ENCODE peak calls at places on chromosomes 7 and 10, in five cellular contexts. D, L, S, J and Z are unnamed samples.

GRCh38 chr7:179209-179681 is 13.1 kb upstream of the FAM20C start:
- DNase-seq in J (no peak), D (no peak), S (no peak), L (no peak), Z (no peak)

GRCh38 chr7:151684408-151685175 is 164.9 kb upstream of the RHEB start:
- DNase-seq in J (no peak), S (no peak), D (no peak), L (no peak), Z (no peak)

GRCh38 chr10:74008212-74008731 is 10.4 kb downstream of the VCL start:
- DNase-seq in S (no peak), L (no peak), J (no peak), D (no peak), Z (no peak)

GRCh38 chr10:13608246-13608853 is 21.6 kb downstream of the PRPF18 start:
- DNase-seq in L (peak; percentile 49), S (no peak), D (peak; percentile 52), J (no peak), Z (peak; percentile 71)

GRCh38 chr10:101310528-101311439 is 43.2 kb upstream of the BTRC start:
- DNase-seq in L (peak; percentile 93), D (no peak), J (no peak), S (no peak), Z (no peak)

GRCh38 chr10:104330168-104331117 is 7.8 kb downstream of the ITPRIP start:
- DNase-seq in L (peak; percentile 53), D (no peak), S (no peak), J (no peak), Z (no peak)

GRCh38 chr7:44980393-44981034 is 1.7 kb upstream of the MYO1G start:
- DNase-seq in L (peak; percentile 44), S (no peak), D (peak; percentile 43), J (no peak), Z (peak; percentile 62)

GRCh38 chr7:91168766-91169518 is 95.3 kb upstream of the FZD1 start:
- DNase-seq in D (no peak), J (no peak), L (no peak), S (no peak), Z (no peak)

GRCh38 chr7:15309891-15310290 is 251.9 kb downstream of the AGMO start:
- DNase-seq in L (no peak), S (no peak), J (no peak), D (peak; percentile 27), Z (no peak)

GRCh38 chr10:108439397-108439796 is 1274.9 kb upstream of the SORCS1 start:
- DNase-seq in D (peak; percentile 20), S (no peak), J (no peak), L (no peak), Z (peak; percentile 45)

GRCh38 chr10:117373848-117374505 is 1.3 kb downstream of the PDZD8 start:
- DNase-seq in L (peak; percentile 67), D (peak; percentile 71), J (peak; percentile 38), S (no peak), Z (peak; percentile 29)

GRCh38 chr7:50595538-50596102 is 30.4 kb upstream of the DDC start:
- DNase-seq in J (peak; percentile 51), D (peak; percentile 80), S (no peak), L (peak; percentile 81), Z (peak; percentile 77)

GRCh38 chr10:2913531-2913930 is 153.8 kb upstream of the PFKP start:
- DNase-seq in J (no peak), D (no peak), S (no peak), L (no peak), Z (no peak)

GRCh38 chr7:26658080-26658697 is 206.2 kb downstream of the SKAP2 start:
- DNase-seq in S (no peak), D (no peak), L (peak; percentile 49), J (no peak), Z (peak; percentile 40)

GRCh38 chr7:15330943-15331342 is 230.9 kb downstream of the AGMO start:
- DNase-seq in J (no peak), L (no peak), D (no peak), S (no peak), Z (no peak)

GRCh38 chr7:38655833-38656774 is 24.9 kb upstream of the AMPH start:
- DNase-seq in S (no peak), L (no peak), D (no peak), J (no peak), Z (no peak)

GRCh38 chr7:139297795-139298194 is 43.3 kb upstream of the FMC1 start:
- DNase-seq in L (no peak), D (no peak), S (no peak), J (no peak), Z (no peak)

GRCh38 chr7:158606111-158606510 is 18.5 kb upstream of the PTPRN2 start:
- DNase-seq in D (no peak), J (no peak), L (no peak), S (no peak), Z (no peak)

GRCh38 chr7:1692500-1693418 is 22.7 kb downstream of the ELFN1 start:
- DNase-seq in J (no peak), L (no peak), D (no peak), S (no peak), Z (no peak)

GRCh38 chr10:19209319-19209718 is 160.7 kb downstream of the MALRD1 start:
- DNase-seq in S (no peak), D (no peak), J (no peak), L (no peak), Z (no peak)

GRCh38 chr10:117271427-117271826 is 30.5 kb downstream of the SLC18A2 start:
- DNase-seq in D (no peak), J (no peak), L (no peak), S (no peak), Z (no peak)

GRCh38 chr10:103781329-103782061 is 73.9 kb downstream of the SH3PXD2A start:
- DNase-seq in L (no peak), D (no peak), J (no peak), S (no peak), Z (peak; percentile 39)

GRCh38 chr7:150432915-150433892 is 17.2 kb upstream of the GIMAP8 start:
- DNase-seq in D (peak; percentile 60), J (no peak), L (peak; percentile 17), S (no peak), Z (peak; percentile 71)

GRCh38 chr10:86668297-86669165 is at the start of gene LDB3:
- DNase-seq in J (peak; percentile 46), D (no peak), L (no peak), S (no peak), Z (no peak)

GRCh38 chr7:48035301-48035966 is at the start of gene C7orf57:
- DNase-seq in J (peak; percentile 93), S (peak; percentile 71), L (peak; percentile 97), D (peak; percentile 92), Z (peak; percentile 62)